ENCODE peak calls at places on chromosomes 4 and X, in four cellular contexts. D is osteoblast, Z is A549, P is HepG2. C is an unnamed sample.
A peak's percentile ranks its signal among the peaks of the same experiment; 100 is the strongest.

GRCh38 chr4:20126906-20127305 is 124.8 kb upstream of the SLIT2 start:
- DNase-seq in D (peak; percentile 78), Z (no peak), P (no peak), C (no peak)

GRCh38 chr4:68129793-68130192 is at the start of gene TMPRSS11F:
- DNase-seq in D (no peak), Z (no peak), P (no peak), C (no peak)

GRCh38 chrX:80216086-80216485 is 201.5 kb downstream of the TBX22 start:
- DNase-seq in D (no peak), Z (peak; percentile 0), P (no peak), C (no peak)

GRCh38 chr4:167587361-167587760 is 353.1 kb upstream of the SPOCK3 start:
- DNase-seq in D (no peak), Z (no peak), P (no peak), C (no peak)

GRCh38 chr4:88630756-88631155 is 38.5 kb downstream of the HERC3 start:
- DNase-seq in D (peak; percentile 70), Z (peak; percentile 10), P (no peak), C (no peak)

GRCh38 chrX:153844509-153845082 is 14.3 kb upstream of the PDZD4 start:
- DNase-seq in D (no peak), Z (no peak), P (no peak), C (peak; percentile 32)

GRCh38 chr4:19262467-19262866 is 989.2 kb upstream of the SLIT2 start:
- DNase-seq in D (no peak), Z (no peak), P (no peak), C (no peak)

GRCh38 chr4:69095301-69095731 is 958 bp upstream of the UGT2B7 start:
- DNase-seq in D (no peak), Z (peak; percentile 37), P (peak; percentile 89), C (no peak)

GRCh38 chr4:41413670-41414069 is 124.3 kb upstream of the LIMCH1 start:
- DNase-seq in D (no peak), Z (no peak), P (no peak), C (peak; percentile 8)

GRCh38 chrX:50614460-50614859 is 143.8 kb upstream of the DGKK start:
- DNase-seq in D (no peak), Z (no peak), P (no peak), C (no peak)

GRCh38 chr4:177761692-177762091 is 319.5 kb upstream of the AGA start:
- DNase-seq in D (no peak), Z (no peak), P (no peak), C (no peak)

GRCh38 chr4:143025111-143025704 is 159.5 kb upstream of the USP38 start:
- DNase-seq in D (peak; percentile 82), Z (no peak), P (peak; percentile 9), C (peak; percentile 54)

GRCh38 chr4:21046121-21046520 is 345.9 kb downstream of the PACRGL start:
- DNase-seq in D (no peak), Z (no peak), P (no peak), C (no peak)

GRCh38 chr4:140790765-140791164 is 34.6 kb upstream of the TBC1D9 start:
- DNase-seq in D (no peak), Z (no peak), P (no peak), C (no peak)

GRCh38 chr4:107978716-107979451 is 10.8 kb upstream of the HADH start:
- DNase-seq in D (no peak), Z (no peak), P (peak; percentile 88), C (no peak)

GRCh38 chr4:101160792-101161592 is 186.3 kb downstream of the PPP3CA start:
- DNase-seq in D (no peak), Z (no peak), P (no peak), C (no peak)

GRCh38 chr4:2688281-2688680 is 67.9 kb downstream of the TNIP2 start:
- DNase-seq in D (no peak), Z (no peak), P (no peak), C (no peak)

GRCh38 chr4:2686379-2687265 is 69.5 kb downstream of the TNIP2 start:
- DNase-seq in D (no peak), Z (no peak), P (no peak), C (no peak)

GRCh38 chr4:2688697-2689096 is 67.4 kb downstream of the TNIP2 start:
- DNase-seq in D (no peak), Z (no peak), P (no peak), C (no peak)

GRCh38 chr4:2685541-2685940 is 70.6 kb downstream of the TNIP2 start:
- DNase-seq in D (peak; percentile 64), Z (no peak), P (no peak), C (no peak)

GRCh38 chr4:2684486-2684885 is 71.7 kb downstream of the TNIP2 start:
- DNase-seq in D (no peak), Z (no peak), P (no peak), C (no peak)
- TF ChIP-seq CTCF in D (no peak), Z (no peak), P (no peak), C (no peak)

DNA sequence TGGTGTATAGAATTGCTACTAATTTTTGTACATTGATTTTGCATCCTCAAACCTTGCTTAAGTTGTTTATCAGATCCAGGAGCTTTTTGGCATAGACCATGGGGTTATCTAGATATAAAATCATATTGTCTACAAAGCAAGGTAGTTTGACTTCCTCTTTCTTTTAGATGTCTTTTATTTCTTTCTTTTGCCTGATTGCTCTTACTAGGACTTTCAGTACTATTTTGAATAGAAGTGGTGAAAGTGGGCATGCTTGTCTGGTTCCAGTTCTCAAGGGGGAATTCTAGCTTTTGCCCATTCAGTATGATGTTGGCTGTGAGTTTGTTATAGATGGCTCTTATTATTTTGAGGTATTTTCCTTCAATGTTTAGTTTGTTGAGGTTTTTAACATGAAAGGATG is 187.9 kb upstream of the LCORL start:
- DNase-seq in D (no peak), Z (no peak), P (no peak), C (no peak)
- H3K4me2 ChIP-seq in D (no peak overlapping the region), Z (no peak overlapping the region), P (no peak overlapping the region), C (no peak overlapping the region)

DNA sequence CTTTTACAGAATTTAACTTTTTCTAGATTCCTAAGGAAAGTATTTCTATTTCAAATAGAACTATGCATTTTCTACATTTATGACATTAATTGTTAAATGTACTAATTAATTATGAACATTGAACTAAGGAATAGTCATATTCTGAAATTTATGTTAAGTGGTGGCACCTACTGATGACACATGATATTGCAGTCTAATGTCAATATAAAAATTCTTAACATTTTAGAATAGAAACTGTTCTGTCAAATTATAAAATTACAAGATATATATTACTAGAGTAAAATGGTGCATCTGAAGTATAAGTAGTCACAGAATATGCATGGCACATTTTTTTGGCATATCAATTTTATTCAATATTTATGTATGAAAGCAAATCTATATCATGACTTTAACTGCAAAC is 40.2 kb upstream of the NDNF start:
- DNase-seq in D (no peak), Z (no peak), P (no peak), C (no peak)
- TF ChIP-seq CTCF in D (peak; percentile 44), Z (no peak), P (no peak), C (peak; percentile 58)

GRCh38 chrX:133968109-133968508 is 17.3 kb downstream of the GPC3 start:
- DNase-seq in D (no peak), Z (no peak), P (no peak), C (no peak)

GRCh38 chrX:133972916-133973315 is 12.5 kb downstream of the GPC3 start:
- DNase-seq in D (no peak), Z (no peak), P (no peak), C (no peak)

GRCh38 chrX:133969191-133969590 is 16.2 kb downstream of the GPC3 start:
- DNase-seq in D (no peak), Z (no peak), P (no peak), C (peak; percentile 45)

GRCh38 chrX:133971586-133971985 is 13.8 kb downstream of the GPC3 start:
- DNase-seq in D (no peak), Z (no peak), P (no peak), C (no peak)

DNA sequence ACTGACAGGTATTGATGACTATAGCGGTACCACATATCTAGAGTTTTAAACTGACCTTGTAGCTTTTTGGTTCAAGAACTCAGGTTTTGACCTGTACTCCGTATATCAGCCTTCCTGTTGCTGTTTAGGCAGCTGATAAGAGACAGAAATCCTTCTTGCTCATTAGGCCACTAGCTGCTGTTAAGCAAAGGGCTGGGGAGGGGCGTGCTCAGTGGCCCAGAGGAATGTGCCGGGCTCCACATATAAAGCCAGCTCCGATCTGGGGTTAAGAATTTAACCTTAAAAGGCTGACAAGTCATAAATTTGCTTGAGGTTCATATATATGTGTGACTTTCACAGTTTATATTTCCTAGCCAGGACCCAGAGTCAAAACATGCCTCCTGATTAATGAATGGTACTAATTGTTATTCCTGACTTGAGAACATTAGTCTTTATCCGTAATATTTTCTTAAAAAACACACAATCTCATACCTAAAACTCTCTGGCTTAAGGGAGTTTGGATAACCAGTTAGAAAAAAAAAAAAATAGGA is 15.3 kb downstream of the GPC3 start:
- DNase-seq in D (no peak), Z (no peak), P (no peak), C (peak; percentile 75)
- H3K4me2 ChIP-seq in D (no peak overlapping the region), Z (no peak overlapping the region), P (peak overlapping the region; percentile 18), C (peak overlapping the region; percentile 74)

DNA sequence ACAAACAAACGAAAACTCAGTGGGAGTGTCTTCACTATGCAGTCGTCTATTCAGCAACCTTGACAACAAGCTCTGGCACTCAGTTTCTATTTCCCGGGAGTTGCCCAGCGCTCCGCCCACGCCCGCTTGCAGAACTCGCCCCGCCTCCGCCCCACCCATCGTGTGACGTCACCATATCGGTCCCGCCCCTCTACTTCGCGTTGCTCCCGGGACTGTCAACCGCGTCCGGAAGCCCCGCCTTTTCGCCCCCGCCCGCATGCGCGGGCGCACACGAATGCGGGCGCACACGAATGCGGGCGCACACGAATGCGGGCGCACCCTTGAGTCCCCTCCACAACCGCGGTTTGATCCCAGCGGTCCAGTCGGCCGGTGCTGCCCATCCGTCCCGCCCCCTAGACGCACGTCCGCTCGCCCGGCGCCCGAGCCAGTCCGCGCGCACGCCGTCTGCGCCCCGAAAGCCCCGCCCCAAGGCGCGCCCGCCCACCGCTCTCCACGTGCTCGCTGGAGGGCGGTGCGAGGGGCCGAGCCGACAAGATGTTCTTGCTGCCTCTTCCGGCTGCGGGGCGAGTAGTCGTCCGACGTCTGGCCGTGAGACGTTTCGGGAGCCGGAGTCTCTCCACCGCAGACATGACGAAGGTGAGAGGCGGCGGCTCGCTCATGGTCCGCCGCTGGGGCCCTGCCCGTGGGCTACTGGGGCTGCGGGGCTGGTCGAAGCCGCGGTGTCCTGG is at the start of gene LAP3:
- DNase-seq in D (peak; percentile 98), Z (peak; percentile 76), P (peak; percentile 90), C (peak; percentile 98)
- TF ChIP-seq CTCF in D (no peak), Z (no peak), P (peak; percentile 18), C (no peak)

GRCh38 chr4:160826339-160826679 is 1337.5 kb downstream of the FSTL5 start:
- DNase-seq in D (no peak), Z (no peak), P (no peak), C (no peak)

GRCh38 chr4:160819791-160820190 is 1344.0 kb downstream of the FSTL5 start:
- DNase-seq in D (no peak), Z (no peak), P (no peak), C (no peak)

GRCh38 chr4:160831165-160831922 is 1332.5 kb downstream of the FSTL5 start:
- DNase-seq in D (no peak), Z (no peak), P (no peak), C (no peak)

GRCh38 chr4:160825644-160826338 is 1338.0 kb downstream of the FSTL5 start:
- DNase-seq in D (no peak), Z (no peak), P (no peak), C (no peak)
- H3K4me2 ChIP-seq in D (no peak overlapping the region), Z (no peak overlapping the region), P (no peak overlapping the region), C (no peak overlapping the region)

GRCh38 chr4:139556071-139556734 is at the start of gene SETD7:
- DNase-seq in D (peak; percentile 93), Z (peak; percentile 38), P (no peak), C (peak; percentile 85)
- TF ChIP-seq CTCF in D (no peak), Z (no peak), P (no peak), C (no peak)

C was measured in neural progenitor cell.